ENCODE peak calls at places on chromosomes 5 and 9, in seven cellular contexts. J is choroid plexus epithelial cell, E is fibroblast of lung, R is thyroid gland, M is AG10803, V is SJSA1, D is cardiac muscle cell. T is an unnamed sample.

GRCh38 chr5:140054086-140054689 is 11.1 kb upstream of the NRG2 start:
- DNase-seq in D (no peak), R (peak; percentile 58), J (no peak), M (no peak), V (no peak), E (no peak), T (no peak)

GRCh38 chr5:141508808-141509611 is 20.1 kb downstream of the PCDHGC5 start:
- DNase-seq in V (peak; percentile 79), E (peak; percentile 97), M (peak; percentile 97), J (peak; percentile 91), D (peak; percentile 96), R (peak; percentile 38), T (peak; percentile 90)

GRCh38 chr5:103617913-103618312 is 55.3 kb upstream of the NUDT12 start:
- DNase-seq in V (no peak), E (peak; percentile 36), J (peak; percentile 53), M (no peak), D (no peak), R (no peak), T (no peak)

GRCh38 chr9:131959056-131959455 is 120.6 kb downstream of the MED27 start:
- DNase-seq in J (no peak), D (no peak), V (no peak), M (no peak), R (no peak), E (no peak), T (no peak)

GRCh38 chr9:131837316-131837715 is 97.4 kb upstream of the RAPGEF1 start:
- DNase-seq in D (peak; percentile 12), M (no peak), R (peak; percentile 36), E (no peak), V (no peak), J (peak; percentile 10), T (no peak)

GRCh38 chr5:175466700-175467318 is 11.6 kb upstream of the SFXN1 start:
- DNase-seq in R (no peak), V (no peak), M (peak; percentile 54), D (peak; percentile 50), E (no peak), J (no peak), T (no peak)

GRCh38 chr5:38598994-38599611 is 42.7 kb upstream of the LIFR start:
- DNase-seq in D (peak; percentile 81), M (peak; percentile 50), E (peak; percentile 79), V (peak; percentile 63), R (no peak), J (peak; percentile 87), T (peak; percentile 33)

GRCh38 chr9:21906878-21907277 is 87.3 kb downstream of the CDKN2A start:
- DNase-seq in M (no peak), J (peak; percentile 86), E (no peak), R (no peak), D (no peak), V (no peak), T (no peak)

GRCh38 chr5:32076699-32077695 is 97.1 kb downstream of the GOLPH3 start:
- DNase-seq in M (peak; percentile 85), V (no peak), R (peak; percentile 92), J (peak; percentile 81), D (peak; percentile 76), E (peak; percentile 76), T (peak; percentile 75)

GRCh38 chr9:78316151-78316892 is 19.4 kb downstream of the PSAT1 start:
- DNase-seq in D (no peak), M (no peak), E (no peak), V (no peak), R (no peak), J (no peak), T (no peak)

GRCh38 chr5:135467051-135467625 is 15.0 kb upstream of the TIFAB start:
- DNase-seq in J (no peak), V (no peak), M (no peak), R (no peak), E (no peak), D (no peak), T (no peak)

GRCh38 chr5:102711525-102712240 is 43.4 kb upstream of the PAM start:
- DNase-seq in V (no peak), M (peak; percentile 69), D (no peak), E (no peak), J (no peak), R (no peak), T (no peak)

GRCh38 chr9:124264812-124265211 is 7.1 kb downstream of the NEK6 start:
- DNase-seq in E (peak; percentile 71), M (peak; percentile 81), R (no peak), V (no peak), D (peak; percentile 79), J (no peak), T (no peak)

GRCh38 chr5:158700997-158701391 is 398.7 kb downstream of the EBF1 start:
- DNase-seq in M (no peak), D (no peak), J (no peak), V (no peak), R (no peak), E (no peak), T (no peak)

GRCh38 chr9:31606678-31607077 is 777.8 kb upstream of the ACO1 start:
- DNase-seq in J (no peak), E (no peak), D (no peak), V (no peak), R (no peak), M (no peak), T (no peak)

GRCh38 chr5:73654861-73655318 is 28.9 kb downstream of the ARHGEF28 start:
- DNase-seq in M (no peak), J (peak; percentile 55), R (no peak), D (no peak), E (no peak), V (no peak), T (no peak)

GRCh38 chr9:123355761-123356520 is at the start of gene CRB2:
- DNase-seq in J (no peak), R (no peak), D (no peak), V (no peak), M (no peak), E (no peak), T (no peak)

GRCh38 chr5:155850411-155850810 is 476.6 kb upstream of the SGCD start:
- DNase-seq in J (no peak), M (no peak), R (no peak), E (no peak), V (no peak), D (no peak), T (no peak)

DNA sequence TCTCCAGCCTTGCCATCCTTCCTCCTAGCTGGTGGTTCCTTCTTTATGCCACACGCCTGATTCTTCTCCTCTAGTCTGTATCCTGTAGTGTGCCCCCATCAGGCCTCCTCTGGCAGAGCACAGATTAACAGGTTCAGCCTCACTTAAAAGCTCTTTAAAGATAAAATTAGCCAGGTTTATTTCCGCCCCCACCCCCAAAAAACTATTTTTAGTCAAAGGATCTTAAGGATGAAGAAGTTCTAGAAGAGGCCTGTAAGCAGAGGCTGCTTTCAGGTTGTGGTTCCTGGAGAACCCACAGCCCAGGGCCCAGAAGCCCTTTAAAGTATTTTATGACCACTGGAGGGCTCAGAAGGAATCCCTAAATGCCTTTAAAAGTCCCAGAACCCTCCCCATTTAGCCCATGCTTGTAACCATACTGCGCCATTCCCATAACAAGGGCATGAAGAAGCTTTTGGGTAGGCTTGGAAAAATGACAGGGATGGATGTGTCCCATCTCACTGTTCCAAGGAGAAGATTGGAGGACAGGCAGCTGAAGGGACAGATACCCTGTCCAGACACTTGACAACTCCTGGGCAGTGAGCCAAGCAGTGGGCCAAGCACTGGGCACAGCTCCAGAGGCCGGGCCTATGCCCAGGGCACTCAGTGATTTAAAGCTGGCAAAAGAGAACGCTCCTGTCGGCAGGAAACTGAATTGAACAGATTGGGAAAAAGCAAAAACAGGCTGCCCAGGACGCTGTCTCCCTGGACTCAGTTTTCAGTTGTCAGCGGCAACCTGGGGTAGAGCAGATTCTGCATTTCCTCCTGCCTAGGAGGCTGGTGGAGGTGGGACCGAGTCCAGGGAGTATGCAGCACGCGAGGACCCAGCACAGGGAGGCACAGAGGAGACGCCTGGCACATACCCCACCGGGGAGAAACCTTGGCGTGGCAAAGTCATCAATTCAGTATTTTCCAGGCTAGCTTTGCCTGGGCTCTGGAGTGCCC is 106.3 kb upstream of the SSBP2 start:
- DNase-seq in R (peak; percentile 96), J (peak; percentile 15), E (peak; percentile 20), V (no peak), D (no peak), M (no peak), T (peak; percentile 40)
- H3K4me3 ChIP-seq in R (no peak overlapping the region), J (no peak overlapping the region), E (no peak overlapping the region), V (no peak overlapping the region), D (no peak overlapping the region), M (no peak overlapping the region), T (no peak overlapping the region)

DNA sequence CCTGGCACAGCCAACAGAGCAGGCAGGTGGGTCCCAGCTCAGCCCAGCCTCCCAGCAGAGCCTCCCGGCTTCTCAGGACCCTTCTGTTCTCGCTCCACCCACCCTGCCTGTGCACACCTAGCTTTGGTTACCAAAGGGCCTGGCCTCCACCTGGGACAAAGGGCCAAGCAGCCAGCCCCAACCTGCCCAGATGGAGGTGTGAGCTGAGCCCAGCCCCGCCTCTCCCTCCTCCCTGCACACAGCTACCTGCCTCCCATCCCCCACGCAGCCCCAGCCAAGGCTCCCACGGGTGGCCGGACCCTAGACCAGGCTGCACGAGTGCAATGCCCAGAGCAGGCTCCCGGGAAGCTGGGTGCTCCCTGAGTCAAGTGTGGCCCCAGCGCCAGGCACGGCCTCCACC is 5.6 kb downstream of the TPRN start:
- DNase-seq in D (no peak), M (no peak), R (no peak), E (no peak), J (no peak), V (no peak), T (no peak)
- H3K4me3 ChIP-seq in D (no peak overlapping the region), M (no peak overlapping the region), R (no peak overlapping the region), E (no peak overlapping the region), J (no peak overlapping the region), V (no peak overlapping the region), T (no peak overlapping the region)

DNA sequence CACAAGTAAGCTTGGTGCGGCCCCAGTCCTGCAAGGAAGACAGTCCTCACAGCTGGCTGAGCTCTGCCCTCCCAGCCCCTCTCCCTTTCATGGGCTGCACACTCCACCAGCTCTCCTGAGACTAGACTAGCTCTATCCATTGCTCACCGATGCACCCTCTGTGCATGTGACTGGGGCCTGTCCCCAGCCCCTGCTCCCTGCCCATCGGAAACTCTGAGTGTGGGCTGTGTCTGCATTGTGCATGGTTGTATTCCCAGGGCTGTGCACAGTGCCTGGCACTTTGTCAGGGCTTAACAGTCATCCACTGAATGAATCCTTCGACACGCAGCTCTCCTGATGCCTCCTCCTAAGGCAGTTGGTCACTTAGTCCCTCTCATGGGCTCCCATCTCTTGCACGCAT is 92.2 kb downstream of the PPARGC1B start:
- DNase-seq in M (no peak), V (no peak), J (no peak), E (no peak), D (no peak), R (no peak), T (no peak)
- H3K4me3 ChIP-seq in M (no peak overlapping the region), V (no peak overlapping the region), J (no peak overlapping the region), E (no peak overlapping the region), D (no peak overlapping the region), R (no peak overlapping the region), T (no peak overlapping the region)

DNA sequence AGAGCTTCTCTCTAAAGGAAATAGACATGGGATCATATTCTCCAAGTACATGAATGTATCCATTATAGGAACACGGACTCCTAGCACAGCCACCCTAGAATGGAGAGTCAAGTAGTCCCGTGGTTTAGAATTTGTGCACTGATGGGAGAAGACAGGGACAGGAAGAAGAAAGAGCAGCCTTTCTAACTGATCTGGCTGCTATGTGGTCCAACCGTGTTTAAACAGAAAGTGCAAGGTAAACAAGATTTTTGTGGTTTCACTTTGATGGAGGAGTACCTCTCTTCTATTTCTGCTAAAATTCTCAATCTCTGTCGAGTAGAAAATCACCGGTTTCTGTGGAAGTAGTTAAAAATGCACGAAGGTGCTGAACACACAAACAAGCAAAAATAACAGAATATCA is 171.3 kb downstream of the ST8SIA4 start:
- DNase-seq in J (peak; percentile 9), M (no peak), D (no peak), E (no peak), R (no peak), V (no peak), T (no peak)
- H3K4me3 ChIP-seq in J (no peak overlapping the region), M (no peak overlapping the region), D (no peak overlapping the region), E (no peak overlapping the region), R (no peak overlapping the region), V (no peak overlapping the region), T (no peak overlapping the region)